ENCODE peak calls at places on chromosomes 13 and 19, in four cellular contexts. Y is RCC 7860, V is fibroblast of gingiva, U is activated B cell treated with CpG ODN at 0.5 μM for 24 hours. K is an unnamed sample.

GRCh38 chr19:7869453-7869909 is 4.7 kb downstream of the PRR36 start:
- DNase-seq in Y (no peak), V (no peak), U (peak), K (no peak)

GRCh38 chr19:524062-524674 is 7.4 kb upstream of the CDC34 start:
- DNase-seq in Y (no peak), V (no peak), U (no peak), K (no peak)

GRCh38 chr13:98279473-98280175 is 102.6 kb upstream of the RNF113B start:
- DNase-seq in Y (peak), V (no peak), U (no peak), K (no peak)

GRCh38 chr19:7494416-7495098 is 5.7 kb upstream of the PEX11G start:
- DNase-seq in Y (no peak), V (no peak), U (no peak), K (no peak)

GRCh38 chr19:5339950-5340636 is 519 bp downstream of the PTPRS start:
- DNase-seq in Y (no peak), V (no peak), U (no peak), K (no peak)

GRCh38 chr13:86368924-86369323 is 569.7 kb upstream of the SLITRK6 start:
- DNase-seq in Y (no peak), V (no peak), U (no peak), K (no peak)

GRCh38 chr13:37701972-37702371 is 103.4 kb upstream of the POSTN start:
- DNase-seq in Y (peak), V (peak), U (no peak), K (peak)

GRCh38 chr19:51799311-51799997 is 4.5 kb downstream of the FPR3 start:
- DNase-seq in Y (peak), V (peak), U (no peak), K (peak)

GRCh38 chr19:47071731-47072130 is 23.3 kb upstream of the TMEM160 start:
- DNase-seq in Y (no peak), V (no peak), U (no peak), K (no peak)

GRCh38 chr19:29211562-29212416 is 1.2 kb downstream of the UQCRFS1 start:
- DNase-seq in Y (no peak), V (peak), U (no peak), K (peak)